ENCODE peak calls at places on chromosomes 12 and 14, in ten cellular contexts. T, R, W, X, L, V, O, D, F and M are unnamed samples.

GRCh38 chr12:130158775-130159100 is 3.5 kb upstream of the FZD10 start:
- DNase-seq in T (no peak), R (no peak), W (no peak), X (no peak), L (no peak), V (no peak), O (no peak), D (no peak), F (no peak), M (no peak)

GRCh38 chr12:41485203-41485602 is 297.1 kb downstream of the PDZRN4 start:
- DNase-seq in T (no peak), R (no peak), W (no peak), X (no peak), L (no peak), V (peak; percentile 3), O (no peak), D (no peak), F (no peak), M (no peak)

GRCh38 chr12:77553976-77554619 is 276.6 kb upstream of the NAV3 start:
- DNase-seq in T (no peak), R (no peak), W (no peak), X (no peak), L (no peak), V (no peak), O (no peak), D (no peak), F (no peak), M (no peak)

GRCh38 chr12:19496249-19497208 is 57.2 kb downstream of the AEBP2 start:
- DNase-seq in T (no peak), R (no peak), W (no peak), X (no peak), L (no peak), V (no peak), O (no peak), D (no peak), F (no peak), M (no peak)

GRCh38 chr14:97217094-97217885 is 420.1 kb downstream of the VRK1 start:
- DNase-seq in T (no peak), R (no peak), W (no peak), X (no peak), L (no peak), V (no peak), O (no peak), D (no peak), F (no peak), M (no peak)

GRCh38 chr14:49586673-49587460 is 687 bp upstream of the RPS29 start:
- DNase-seq in T (no peak), R (no peak), W (no peak), X (no peak), L (no peak), V (peak; percentile 82), O (no peak), D (no peak), F (peak; percentile 53), M (no peak)

GRCh38 chr12:48390026-48390425 is 39.3 kb upstream of the ZNF641 start:
- DNase-seq in T (no peak), R (no peak), W (no peak), X (no peak), L (no peak), V (peak; percentile 2), O (no peak), D (no peak), F (no peak), M (no peak)

GRCh38 chr12:13941258-13942249 is 39.8 kb downstream of the GRIN2B start:
- DNase-seq in T (no peak), R (peak; percentile 52), W (no peak), X (peak; percentile 54), L (peak; percentile 15), V (peak; percentile 47), O (no peak), D (peak; percentile 13), F (peak; percentile 53), M (peak; percentile 52)

GRCh38 chr12:78418919-78419318 is 445.7 kb upstream of the SYT1 start:
- DNase-seq in T (no peak), R (no peak), W (no peak), X (no peak), L (no peak), V (no peak), O (no peak), D (no peak), F (no peak), M (no peak)

GRCh38 chr12:132872975-132873421 is 14.4 kb downstream of the CHFR start:
- DNase-seq in T (no peak), R (no peak), W (no peak), X (no peak), L (no peak), V (no peak), O (no peak), D (no peak), F (no peak), M (no peak)

GRCh38 chr14:26466862-26467261 is 131.0 kb downstream of the NOVA1 start:
- DNase-seq in T (no peak), R (no peak), W (no peak), X (no peak), L (no peak), V (no peak), O (no peak), D (no peak), F (no peak), M (no peak)

GRCh38 chr14:44162197-44162596 is 344.9 kb downstream of the FSCB start:
- DNase-seq in T (no peak), R (no peak), W (no peak), X (no peak), L (no peak), V (no peak), O (no peak), D (no peak), F (no peak), M (no peak)

GRCh38 chr12:54596526-54596946 is 8.1 kb upstream of the PPP1R1A start:
- DNase-seq in T (peak; percentile 75), R (peak; percentile 60), W (no peak), X (peak; percentile 56), L (peak; percentile 32), V (peak; percentile 72), O (no peak), D (peak; percentile 77), F (peak; percentile 64), M (peak; percentile 12)

GRCh38 chr14:105910426-105910825 is 384.0 kb downstream of the TMEM121 start:
- DNase-seq in T (no peak), R (no peak), W (no peak), X (no peak), L (no peak), V (no peak), O (peak; percentile 32), D (no peak), F (no peak), M (no peak)

GRCh38 chr12:109741286-109741969 is 27.8 kb downstream of the FAM222A start:
- DNase-seq in T (peak; percentile 49), R (no peak), W (no peak), X (no peak), L (no peak), V (no peak), O (peak; percentile 35), D (no peak), F (peak; percentile 13), M (no peak)

DNA sequence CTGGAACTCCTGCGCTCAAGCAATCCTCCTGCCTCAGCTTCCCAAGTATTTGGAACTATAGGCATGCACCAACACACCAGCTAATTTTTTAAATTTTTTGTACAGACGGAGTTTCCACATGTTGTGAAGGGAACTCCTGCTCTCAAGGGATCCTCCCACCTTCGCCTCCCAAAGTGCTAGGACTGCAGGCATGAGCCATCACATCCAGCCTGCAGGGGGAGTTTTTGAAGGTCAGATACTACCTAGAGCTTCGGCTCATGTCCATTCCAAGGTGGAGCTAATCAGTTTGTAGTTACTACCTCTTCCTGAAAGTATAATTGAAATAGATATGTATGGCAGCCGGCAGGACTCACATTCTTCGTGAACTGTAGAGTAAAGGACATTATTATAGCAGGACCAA is 3.7 kb upstream of the TAS2R19 start:
- DNase-seq in T (no peak), R (no peak), W (no peak), X (no peak), L (no peak), V (no peak), O (no peak), D (no peak), F (no peak), M (no peak)
- TF ChIP-seq CTCF in T (no peak), R (no peak), W (no peak), X (no peak), L (no peak), V (peak; percentile 32), O (no peak), D (no peak), F (no peak), M (peak; percentile 16)

DNA sequence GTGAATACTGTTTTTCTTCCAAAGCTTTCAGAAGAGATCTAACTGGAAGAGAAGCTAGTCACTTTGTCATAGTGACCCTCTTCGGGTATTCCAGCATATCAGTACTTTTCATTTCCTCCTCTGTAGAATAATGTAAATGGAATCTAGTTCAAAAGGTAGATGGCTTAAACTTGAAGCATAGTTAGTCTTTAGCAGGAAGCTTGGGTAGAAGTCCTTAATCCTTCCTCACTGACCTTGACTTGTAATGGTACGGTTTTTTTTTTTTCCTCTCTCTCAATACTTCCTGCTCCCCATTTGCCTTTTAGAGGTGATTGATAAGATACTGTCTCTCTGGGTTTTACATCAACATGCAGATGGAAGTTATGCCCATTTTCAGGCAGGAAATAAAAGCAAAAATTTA is 1.7 kb downstream of the FBXO34 start:
- DNase-seq in T (no peak), R (no peak), W (no peak), X (no peak), L (no peak), V (no peak), O (no peak), D (no peak), F (no peak), M (no peak)
- TF ChIP-seq CTCF in T (no peak), R (no peak), W (no peak), X (no peak), L (no peak), V (no peak), O (no peak), D (no peak), F (no peak), M (no peak)

DNA sequence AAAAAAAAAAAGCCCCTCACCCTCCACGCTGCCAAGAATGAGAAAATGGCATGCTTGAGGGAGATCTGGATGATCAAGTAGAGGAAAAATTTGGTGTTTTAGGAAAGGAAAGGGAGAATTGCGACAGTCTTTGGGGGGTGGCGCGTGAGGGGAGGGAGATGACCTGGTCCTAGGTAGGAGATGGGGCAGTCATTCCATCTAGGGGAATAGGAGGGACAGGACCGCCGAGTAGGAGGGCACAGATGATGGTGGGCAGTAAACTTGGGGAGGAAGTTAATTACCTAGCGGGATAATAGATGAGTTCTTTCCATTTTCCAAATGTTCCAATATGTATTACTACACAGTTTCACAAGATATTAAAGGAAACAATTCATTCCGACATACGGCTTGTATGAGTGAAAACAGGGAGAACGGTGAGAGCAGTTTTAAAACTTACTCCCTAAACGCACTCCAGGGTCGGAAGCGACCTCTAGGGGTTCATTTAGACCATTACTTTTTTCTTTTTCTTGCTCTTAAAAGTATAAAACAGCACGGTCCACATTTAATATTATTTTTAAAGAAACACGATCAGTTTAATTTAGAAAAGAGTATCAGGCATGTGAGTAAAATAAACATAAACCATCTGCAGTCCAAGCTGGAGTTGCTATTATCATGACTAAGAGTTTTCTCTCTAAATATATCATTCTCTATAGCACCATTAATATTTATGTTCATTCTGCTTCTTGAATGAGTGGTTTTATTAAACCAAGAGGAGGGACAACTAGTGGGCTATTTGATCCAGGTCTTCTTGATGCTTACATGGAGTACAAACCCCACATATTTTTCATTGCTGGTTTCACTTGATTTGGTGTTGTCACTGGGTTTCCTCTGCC is 3.0 kb upstream of the FNTB start:
- DNase-seq in T (no peak), R (no peak), W (no peak), X (no peak), L (no peak), V (peak; percentile 79), O (no peak), D (no peak), F (no peak), M (no peak)
- TF ChIP-seq CTCF in T (peak; percentile 71), R (peak; percentile 41), W (peak; percentile 70), X (peak; percentile 76), L (peak; percentile 68), V (peak; percentile 65), O (peak; percentile 76), D (no peak), F (no peak), M (peak; percentile 67)

GRCh38 chr12:1920436-1920835 is 2.0 kb upstream of the CACNA2D4 start:
- DNase-seq in T (no peak), R (no peak), W (no peak), X (no peak), L (no peak), V (no peak), O (no peak), D (no peak), F (no peak), M (no peak)
- TF ChIP-seq CTCF in T (no peak), R (no peak), W (no peak), X (no peak), L (no peak), V (no peak), O (no peak), D (no peak), F (no peak), M (no peak)